ENCODE peak calls at places on chromosomes 7 and 10, in five cellular contexts. M is cardiac fibroblast; Q is thoracic aorta; A is pancreas; H is CD8-positive, alpha-beta T cell. D is an unnamed sample.

GRCh38 chr7:142323706-142324105 is 65.8 kb upstream of the PRSS58 start:
- DNase-seq in M (no peak), Q (no peak), A (no peak), H (peak; percentile 65), D (peak; percentile 82)

GRCh38 chr10:54262726-54263125 is 538.3 kb downstream of the PCDH15 start:
- DNase-seq in M (no peak), Q (no peak), A (no peak), H (no peak), D (no peak)

GRCh38 chr7:105759670-105760548 is 116.5 kb downstream of the ATXN7L1 start:
- DNase-seq in M (peak; percentile 78), Q (no peak), A (no peak), H (no peak), D (no peak)

GRCh38 chr7:66696774-66697191 is 43.8 kb upstream of the RABGEF1 start:
- DNase-seq in M (peak; percentile 60), Q (no peak), A (no peak), H (no peak), D (peak; percentile 42)

GRCh38 chr7:40230086-40230485 is 95.3 kb downstream of the SUGCT start:
- DNase-seq in M (peak; percentile 49), Q (no peak), A (no peak), H (no peak), D (no peak)

GRCh38 chr10:13615650-13616049 is 28.9 kb downstream of the PRPF18 start:
- DNase-seq in M (no peak), Q (no peak), A (no peak), H (no peak), D (peak; percentile 56)

GRCh38 chr7:51289608-51290370 is 26.8 kb downstream of the COBL start:
- DNase-seq in M (no peak), Q (no peak), A (no peak), H (no peak), D (no peak)

GRCh38 chr7:70598976-70599375 is 533.0 kb upstream of the GALNT17 start:
- DNase-seq in M (peak; percentile 1), Q (no peak), A (no peak), H (no peak), D (no peak)

GRCh38 chr10:104880655-104881222 is 239.6 kb downstream of the SORCS3 start:
- DNase-seq in M (no peak), Q (no peak), A (no peak), H (no peak), D (no peak)

GRCh38 chr10:29858352-29859267 is 200.8 kb downstream of the JCAD start:
- DNase-seq in M (peak; percentile 77), Q (peak; percentile 45), A (no peak), H (no peak), D (peak; percentile 28)

GRCh38 chr10:116096501-116096900 is 176.5 kb downstream of the GFRA1 start:
- DNase-seq in M (no peak), Q (no peak), A (no peak), H (no peak), D (no peak)

GRCh38 chr7:42144253-42145002 is 92.6 kb downstream of the GLI3 start:
- DNase-seq in M (peak; percentile 50), Q (no peak), A (no peak), H (no peak), D (no peak)

GRCh38 chr10:62562795-62563194 is 188.6 kb downstream of the ZNF365 start:
- DNase-seq in M (no peak), Q (no peak), A (no peak), H (no peak), D (no peak)

GRCh38 chr7:134470864-134471263 is 12.0 kb upstream of the AKR1B1 start:
- DNase-seq in M (peak; percentile 92), Q (no peak), A (no peak), H (no peak), D (no peak)

GRCh38 chr10:86851329-86852207 is 95.1 kb downstream of the BMPR1A start:
- DNase-seq in M (peak; percentile 88), Q (no peak), A (no peak), H (no peak), D (no peak)

GRCh38 chr10:15571570-15571969 is 148.2 kb downstream of the ITGA8 start:
- DNase-seq in M (peak; percentile 77), Q (peak; percentile 25), A (no peak), H (no peak), D (no peak)

GRCh38 chr10:131760416-131761166 is 140.2 kb upstream of the PPP2R2D start:
- DNase-seq in M (no peak), Q (no peak), A (no peak), H (no peak), D (peak; percentile 83)

GRCh38 chr10:63671317-63671937 is 150.2 kb downstream of the REEP3 start:
- DNase-seq in M (peak; percentile 44), Q (no peak), A (no peak), H (no peak), D (no peak)

GRCh38 chr7:123727071-123727837 is 21.5 kb downstream of the WASL start:
- DNase-seq in M (peak; percentile 95), Q (no peak), A (no peak), H (no peak), D (no peak)

GRCh38 chr7:43105521-43106120 is 6.8 kb upstream of the HECW1 start:
- DNase-seq in M (peak; percentile 45), Q (no peak), A (no peak), H (no peak), D (no peak)

GRCh38 chr7:6160191-6160623 is 112.2 kb downstream of the CYTH3 start:
- DNase-seq in M (peak; percentile 72), Q (no peak), A (no peak), H (no peak), D (peak; percentile 96)

GRCh38 chr10:63542835-63543575 is 21.8 kb downstream of the REEP3 start:
- DNase-seq in M (peak; percentile 61), Q (no peak), A (no peak), H (no peak), D (no peak)

GRCh38 chr10:87974769-87975168 is 111.3 kb downstream of the PTEN start:
- DNase-seq in M (no peak), Q (no peak), A (no peak), H (no peak), D (no peak)

GRCh38 chr7:100162874-100163533 is 4.5 kb upstream of the TRAPPC14 start:
- DNase-seq in M (no peak), Q (no peak), A (no peak), H (no peak), D (peak; percentile 39)

GRCh38 chr10:59829601-59830000 is 76.3 kb upstream of the MRLN start:
- DNase-seq in M (no peak), Q (no peak), A (no peak), H (no peak), D (no peak)

GRCh38 chr7:112201421-112201820 is 4.8 kb downstream of the DOCK4 start:
- DNase-seq in M (peak; percentile 85), Q (no peak), A (no peak), H (no peak), D (no peak)

GRCh38 chr7:107723255-107723654 is 20.7 kb upstream of the CBLL1 start:
- DNase-seq in M (no peak), Q (no peak), A (no peak), H (no peak), D (no peak)

GRCh38 chr10:132509506-132510173 is 27.9 kb upstream of the INPP5A start:
- DNase-seq in M (no peak), Q (no peak), A (no peak), H (no peak), D (peak; percentile 52)

GRCh38 chr10:43395571-43396060 is 13.4 kb downstream of the HNRNPF start:
- DNase-seq in M (peak; percentile 39), Q (no peak), A (no peak), H (peak; percentile 60), D (no peak)
- H3K4me3 ChIP-seq in M (peak overlapping the region; percentile 62), Q (peak overlapping the region; percentile 85), A (peak overlapping the region; percentile 57), H (peak overlapping the region; percentile 51), D (peak overlapping the region; percentile 90)

DNA sequence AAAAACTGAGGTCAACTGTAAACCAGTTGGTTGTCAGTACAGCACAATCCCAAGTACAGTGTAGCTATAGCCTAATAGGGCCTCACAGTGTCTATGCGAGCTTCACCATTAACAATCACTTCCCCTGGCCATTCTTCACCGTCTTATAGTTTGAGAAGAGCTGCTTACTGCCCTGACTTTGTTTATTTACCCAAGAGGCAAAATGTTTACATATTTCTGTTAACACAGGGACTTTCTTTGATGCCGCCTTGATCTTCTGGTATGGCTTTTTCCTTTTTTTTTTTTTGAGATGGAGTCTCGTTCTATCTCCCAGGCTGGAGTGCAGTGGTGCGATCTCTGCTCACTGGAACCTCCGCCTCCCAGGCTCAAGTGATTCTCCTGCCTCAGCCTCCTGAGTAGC is 3.3 kb downstream of the MYOF start:
- DNase-seq in M (no peak), Q (no peak), A (no peak), H (no peak), D (no peak)
- H3K4me3 ChIP-seq in M (no peak overlapping the region), Q (peak overlapping the region; percentile 76), A (no peak overlapping the region), H (no peak overlapping the region), D (no peak overlapping the region)

GRCh38 chr10:49396666-49396999 is 744 bp upstream of the DRGX start:
- DNase-seq in M (no peak), Q (no peak), A (no peak), H (no peak), D (no peak)

GRCh38 chr10:49393301-49393700 is 2.6 kb downstream of the DRGX start:
- DNase-seq in M (no peak), Q (no peak), A (no peak), H (no peak), D (no peak)

GRCh38 chr10:49395741-49396665 is at the start of gene DRGX:
- DNase-seq in M (no peak), Q (no peak), A (no peak), H (peak; percentile 7), D (peak; percentile 73)

GRCh38 chr10:49393757-49394156 is 2.1 kb downstream of the DRGX start:
- DNase-seq in M (no peak), Q (no peak), A (no peak), H (no peak), D (peak; percentile 70)

DNA sequence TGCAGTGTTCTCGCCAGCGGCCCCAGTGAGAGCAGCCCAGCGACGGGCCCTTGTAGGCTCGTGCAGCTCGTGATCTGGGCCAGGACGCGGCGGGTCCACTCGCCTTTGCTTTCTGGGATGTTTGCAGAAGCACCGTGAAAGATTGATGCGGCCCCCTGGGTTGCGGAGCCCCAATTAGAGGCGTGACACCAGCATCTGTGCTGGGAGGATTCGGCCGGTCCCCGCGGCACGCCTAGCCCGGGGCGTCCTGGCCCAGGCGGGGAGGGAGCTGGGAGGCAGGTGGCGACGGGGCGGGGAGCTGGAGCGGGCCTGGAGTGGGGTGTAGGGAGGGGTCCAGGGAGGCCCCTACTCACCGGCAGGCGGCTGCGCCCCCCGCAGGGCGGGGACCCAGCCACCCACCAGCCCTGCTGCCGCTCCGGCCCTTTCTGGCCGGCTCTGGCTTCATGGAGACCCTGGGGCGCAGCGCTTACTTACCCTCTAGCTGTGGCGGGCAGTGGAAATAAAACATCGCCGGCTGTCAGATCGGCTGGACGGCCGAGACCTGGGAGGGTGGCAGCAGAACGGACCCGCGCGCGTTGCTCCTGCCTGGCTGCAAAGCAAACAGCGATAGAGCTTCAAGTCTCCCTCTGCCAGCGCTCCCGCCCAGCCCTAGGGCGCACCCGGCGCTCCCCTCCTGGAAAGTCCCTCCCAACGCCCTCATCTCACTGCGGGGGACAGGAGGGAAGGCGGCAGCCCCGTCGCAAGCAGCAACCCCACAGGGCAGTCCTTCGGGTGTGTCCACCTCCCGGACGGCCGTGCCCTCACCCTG is 752 bp downstream of the DRGX start:
- DNase-seq in M (no peak), Q (no peak), A (peak; percentile 74), H (peak; percentile 44), D (peak; percentile 85)
- H3K4me3 ChIP-seq in M (no peak overlapping the region), Q (no peak overlapping the region), A (no peak overlapping the region), H (no peak overlapping the region), D (peak overlapping the region; percentile 43)

GRCh38 chr7:54931532-54931931 is 87.3 kb upstream of the EGFR start:
- DNase-seq in M (no peak), Q (no peak), A (no peak), H (no peak), D (no peak)

GRCh38 chr7:54932818-54933543 is 85.8 kb upstream of the EGFR start:
- DNase-seq in M (peak; percentile 55), Q (peak; percentile 21), A (peak; percentile 88), H (no peak), D (peak; percentile 79)

GRCh38 chr7:54933610-54934009 is 85.2 kb upstream of the EGFR start:
- DNase-seq in M (no peak), Q (no peak), A (no peak), H (no peak), D (no peak)
- H3K4me3 ChIP-seq in M (peak overlapping the region; percentile 49), Q (peak overlapping the region; percentile 71), A (no peak overlapping the region), H (no peak overlapping the region), D (peak overlapping the region; percentile 42)